ENCODE peak calls at places on chromosomes 12 and 14, in ten cellular contexts. J, P, K, Q, A, F, H, E, X and V are unnamed samples.
A peak's percentile ranks its signal among the peaks of the same experiment; 100 is the strongest.

GRCh38 chr14:105528859-105529505 is 2.6 kb downstream of the TMEM121 start:
- DNase-seq in Q (peak; percentile 79), E (no peak), X (no peak), A (no peak), K (no peak), H (no peak), P (no peak), J (no peak), F (no peak), V (no peak)

GRCh38 chr14:101726295-101726953 is 35.1 kb upstream of the PPP2R5C start:
- DNase-seq in P (peak; percentile 78), A (no peak), F (no peak), E (no peak), J (no peak), Q (no peak), K (no peak), X (no peak), H (no peak), V (no peak)

GRCh38 chr14:69685716-69686115 is 74.3 kb downstream of the SUSD6 start:
- DNase-seq in J (no peak), Q (peak; percentile 82), A (peak; percentile 81), K (no peak), P (no peak), F (no peak), E (no peak), H (peak; percentile 82), X (peak; percentile 83), V (peak; percentile 55)

GRCh38 chr14:90820958-90821357 is 4.7 kb upstream of the TTC7B start:
- DNase-seq in K (peak; percentile 66), Q (no peak), P (no peak), H (peak; percentile 43), F (no peak), X (no peak), E (no peak), A (no peak), J (no peak), V (peak; percentile 86)

GRCh38 chr14:64391113-64391725 is 3.1 kb downstream of the MTHFD1 start:
- DNase-seq in A (no peak), K (no peak), H (no peak), F (no peak), P (peak; percentile 93), E (no peak), X (no peak), J (peak; percentile 8), Q (no peak), V (no peak)

GRCh38 chr14:36442824-36443241 is 77.2 kb downstream of the NKX2-1 start:
- DNase-seq in K (no peak), F (no peak), J (no peak), P (peak; percentile 53), X (no peak), Q (no peak), A (no peak), E (no peak), H (no peak), V (no peak)

GRCh38 chr12:68175566-68176033 is 16.1 kb upstream of the IFNG start:
- DNase-seq in X (no peak), F (no peak), H (no peak), A (no peak), P (peak; percentile 61), J (no peak), E (no peak), K (peak; percentile 6), Q (no peak), V (no peak)

GRCh38 chr14:96146131-96146771 is 58.4 kb upstream of the BDKRB2 start:
- DNase-seq in K (no peak), J (no peak), A (no peak), P (no peak), Q (peak; percentile 78), E (peak; percentile 91), F (no peak), X (no peak), H (peak; percentile 61), V (no peak)

GRCh38 chr14:40119321-40119720 is 687.1 kb upstream of the FBXO33 start:
- DNase-seq in K (no peak), X (no peak), A (no peak), P (no peak), F (no peak), Q (no peak), H (no peak), E (no peak), J (no peak), V (no peak)

GRCh38 chr12:6613015-6613775 is 6.0 kb upstream of the CHD4 start:
- DNase-seq in E (no peak), J (peak; percentile 95), F (no peak), P (peak; percentile 79), X (peak; percentile 83), K (peak; percentile 96), A (peak; percentile 87), Q (peak; percentile 93), H (peak; percentile 79), V (peak; percentile 57)

GRCh38 chr12:34393086-34393820 is 371.0 kb downstream of the ALG10 start:
- DNase-seq in H (peak; percentile 14), F (no peak), X (no peak), K (no peak), A (peak; percentile 5), Q (peak; percentile 59), E (peak; percentile 86), J (no peak), P (peak; percentile 30), V (no peak)

GRCh38 chr14:103207038-103207403 is 83.8 kb downstream of the TNFAIP2 start:
- DNase-seq in J (peak; percentile 78), Q (peak; percentile 98), F (no peak), H (peak; percentile 51), E (peak; percentile 94), K (no peak), P (peak; percentile 80), A (peak; percentile 93), X (peak; percentile 93), V (no peak)

GRCh38 chr12:109930028-109930800 is 30.1 kb downstream of the TCHP start:
- DNase-seq in X (no peak), J (no peak), Q (no peak), A (no peak), P (no peak), E (no peak), K (no peak), H (no peak), F (no peak), V (no peak)

GRCh38 chr12:109937371-109937770 is 37.3 kb downstream of the TCHP start:
- DNase-seq in X (no peak), A (no peak), P (no peak), K (no peak), J (no peak), Q (no peak), F (no peak), H (no peak), E (no peak), V (no peak)

GRCh38 chr12:109932878-109933503 is 32.9 kb downstream of the TCHP start:
- DNase-seq in E (no peak), F (no peak), A (peak; percentile 32), X (peak; percentile 48), Q (peak; percentile 90), J (no peak), H (no peak), K (no peak), P (no peak), V (no peak)

GRCh38 chr12:109931143-109931542 is 31.1 kb downstream of the TCHP start:
- DNase-seq in H (no peak), K (no peak), F (no peak), X (no peak), J (no peak), Q (no peak), E (no peak), P (no peak), A (no peak), V (no peak)

DNA sequence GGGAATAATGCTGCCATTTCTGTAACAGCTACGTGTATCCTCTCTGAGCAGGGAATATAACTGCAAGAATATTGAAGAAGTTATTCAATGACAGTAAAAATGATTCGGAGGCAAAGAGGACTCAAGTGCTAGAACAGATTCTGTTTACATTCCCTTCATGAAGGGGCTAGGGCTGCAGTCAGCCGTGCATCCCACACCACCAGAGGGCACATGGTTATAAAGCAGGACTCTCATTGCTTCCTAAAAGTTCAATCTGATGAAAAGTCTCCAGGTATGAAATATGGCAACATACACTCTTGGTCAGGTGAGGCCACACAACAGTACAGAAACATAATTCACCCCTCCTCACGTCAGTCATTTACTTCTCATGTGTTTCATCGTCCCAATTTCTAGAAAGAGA is 34.0 kb downstream of the TCHP start:
- DNase-seq in E (no peak), X (no peak), F (peak; percentile 28), A (no peak), P (no peak), J (no peak), H (no peak), Q (no peak), K (no peak), V (no peak)
- TF ChIP-seq CTCF in E (peak; percentile 20), X (no peak), F (peak; percentile 43), A (no peak), P (peak; percentile 67), J (peak; percentile 44), H (no peak), Q (peak; percentile 31), K (peak; percentile 38), V (no peak)

GRCh38 chr12:45227668-45228067 is 11.8 kb downstream of the ANO6 start:
- DNase-seq in J (peak; percentile 63), Q (no peak), P (no peak), E (no peak), X (no peak), F (no peak), H (no peak), K (no peak), A (no peak), V (no peak)
- H3K27ac ChIP-seq in J (peak overlapping the region; percentile 13), Q (no peak overlapping the region), P (no peak overlapping the region), E (peak overlapping the region; percentile 12), X (no peak overlapping the region), F (no peak overlapping the region), H (no peak overlapping the region), K (no peak overlapping the region), A (no peak overlapping the region), V (no peak overlapping the region)

GRCh38 chr14:42224053-42224888 is 617.6 kb downstream of the LRFN5 start:
- DNase-seq in A (peak; percentile 40), Q (no peak), K (peak; percentile 44), H (peak; percentile 52), E (no peak), F (peak; percentile 19), P (peak; percentile 93), J (peak; percentile 28), X (peak; percentile 85), V (peak; percentile 50)
- TF ChIP-seq CTCF in A (peak; percentile 52), Q (peak; percentile 57), K (peak; percentile 74), H (peak; percentile 50), E (peak; percentile 68), F (peak; percentile 81), P (peak; percentile 94), J (peak; percentile 30), X (peak; percentile 51), V (peak; percentile 79)

DNA sequence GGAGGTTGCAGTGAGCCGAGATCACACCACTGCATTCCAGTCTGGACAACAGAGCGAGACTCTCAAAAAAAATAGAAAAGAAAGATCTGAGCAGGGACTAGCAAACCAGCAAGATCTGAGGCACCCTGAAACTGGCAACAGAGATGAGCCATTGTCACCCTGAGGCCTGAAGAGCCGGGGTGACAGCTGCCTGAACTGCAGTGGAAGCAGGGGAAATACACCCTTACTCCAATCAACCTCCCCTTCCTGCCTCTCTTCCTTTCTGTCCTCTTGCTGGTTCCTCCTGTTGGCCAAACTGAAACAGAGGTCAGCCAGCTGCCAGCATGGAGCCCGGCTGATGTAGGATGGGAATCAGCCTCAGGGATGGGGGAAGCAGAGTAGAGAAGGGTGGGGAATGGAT is 192.0 kb downstream of the CHST11 start:
- DNase-seq in A (no peak), K (no peak), J (no peak), E (no peak), F (no peak), Q (no peak), H (no peak), X (no peak), P (no peak), V (no peak)
- H3K27ac ChIP-seq in A (no peak overlapping the region), K (peak overlapping the region; percentile 24), J (no peak overlapping the region), E (no peak overlapping the region), F (no peak overlapping the region), Q (no peak overlapping the region), H (peak overlapping the region; percentile 40), X (no peak overlapping the region), P (no peak overlapping the region), V (no peak overlapping the region)

GRCh38 chr12:47107446-47107845 is 27.7 kb upstream of the AMIGO2 start:
- DNase-seq in J (no peak), K (no peak), E (no peak), X (no peak), Q (no peak), F (no peak), H (no peak), A (no peak), P (no peak), V (no peak)
- TF ChIP-seq CTCF in J (no peak), K (no peak), E (no peak), X (no peak), Q (no peak), F (no peak), H (no peak), A (no peak), P (no peak), V (no peak)